ENCODE peak calls at places on chromosomes 6 and 20, in six cellular contexts. B, F, W, R, P and Q are unnamed samples.
A peak's percentile ranks its signal among the peaks of the same experiment; 100 is the strongest.

GRCh38 chr20:46157625-46158024 is 39.5 kb downstream of the CD40 start:
- DNase-seq in B (no peak), F (no peak), W (no peak), R (no peak), P (peak; percentile 64), Q (no peak)

GRCh38 chr6:22027226-22027725 is 269.6 kb downstream of the PRL start:
- DNase-seq in B (no peak), F (no peak), W (no peak), R (no peak), P (no peak), Q (no peak)

GRCh38 chr20:49786671-49787370 is 25.8 kb upstream of the SLC9A8 start:
- DNase-seq in B (no peak), F (no peak), W (no peak), R (no peak), P (no peak), Q (no peak)

GRCh38 chr6:68343901-68344300 is 291.2 kb upstream of the ADGRB3 start:
- DNase-seq in B (peak; percentile 57), F (peak; percentile 26), W (no peak), R (no peak), P (peak; percentile 5), Q (peak; percentile 22)

GRCh38 chr6:41439524-41440418 is 104.4 kb downstream of the NCR2 start:
- DNase-seq in B (no peak), F (no peak), W (peak; percentile 67), R (no peak), P (no peak), Q (no peak)

GRCh38 chr6:8006208-8006607 is 58.0 kb downstream of the BLOC1S5 start:
- DNase-seq in B (peak; percentile 31), F (peak; percentile 48), W (no peak), R (peak; percentile 27), P (peak; percentile 57), Q (no peak)

GRCh38 chr6:163667372-163668060 is 253.0 kb downstream of the QKI start:
- DNase-seq in B (no peak), F (no peak), W (peak; percentile 93), R (no peak), P (no peak), Q (no peak)

GRCh38 chr20:15241696-15242095 is 904.3 kb upstream of the FLRT3 start:
- DNase-seq in B (no peak), F (no peak), W (no peak), R (no peak), P (no peak), Q (no peak)

GRCh38 chr6:152271681-152272464 is 365.3 kb downstream of the SYNE1 start:
- DNase-seq in B (no peak), F (no peak), W (peak; percentile 13), R (no peak), P (no peak), Q (no peak)

GRCh38 chr6:100475554-100476325 is 11.0 kb upstream of the SIM1 start:
- DNase-seq in B (no peak), F (no peak), W (peak; percentile 47), R (no peak), P (no peak), Q (no peak)

GRCh38 chr6:111592726-111593515 is 12.8 kb downstream of the TRAF3IP2 start:
- DNase-seq in B (no peak), F (no peak), W (no peak), R (no peak), P (peak; percentile 24), Q (no peak)

GRCh38 chr6:79607000-79607399 is 24.1 kb upstream of the SH3BGRL2 start:
- DNase-seq in B (no peak), F (peak; percentile 55), W (no peak), R (no peak), P (no peak), Q (no peak)

GRCh38 chr20:32828029-32828666 is 8.4 kb downstream of the MAPRE1 start:
- DNase-seq in B (no peak), F (no peak), W (no peak), R (no peak), P (no peak), Q (no peak)

GRCh38 chr6:20747996-20748395 is 213.7 kb downstream of the CDKAL1 start:
- DNase-seq in B (no peak), F (no peak), W (no peak), R (no peak), P (no peak), Q (no peak)

GRCh38 chr6:101268541-101268940 is 125.0 kb upstream of the GRIK2 start:
- DNase-seq in B (no peak), F (no peak), W (no peak), R (no peak), P (no peak), Q (no peak)

GRCh38 chr20:8388707-8389106 is 256.6 kb downstream of the PLCB1 start:
- DNase-seq in B (no peak), F (no peak), W (no peak), R (no peak), P (no peak), Q (no peak)

GRCh38 chr6:69665437-69665836 is 131.4 kb downstream of the LMBRD1 start:
- DNase-seq in B (no peak), F (no peak), W (no peak), R (no peak), P (no peak), Q (no peak)

GRCh38 chr6:169185011-169185521 is 68.6 kb downstream of the THBS2 start:
- DNase-seq in B (no peak), F (no peak), W (no peak), R (no peak), P (no peak), Q (no peak)

GRCh38 chr6:94769197-94769596 is 808.1 kb upstream of the MANEA start:
- DNase-seq in B (no peak), F (no peak), W (no peak), R (no peak), P (no peak), Q (no peak)

GRCh38 chr6:74946961-74947360 is 258.9 kb downstream of the COL12A1 start:
- DNase-seq in B (no peak), F (peak; percentile 4), W (no peak), R (peak; percentile 72), P (no peak), Q (no peak)

GRCh38 chr6:108156180-108156937 is 9.5 kb upstream of the NR2E1 start:
- DNase-seq in B (no peak), F (peak; percentile 6), W (no peak), R (no peak), P (no peak), Q (no peak)

GRCh38 chr20:53162251-53162835 is 190.2 kb downstream of the TSHZ2 start:
- DNase-seq in B (peak; percentile 46), F (no peak), W (no peak), R (peak; percentile 42), P (no peak), Q (no peak)

GRCh38 chr20:44001667-44002596 is 87.3 kb downstream of the TOX2 start:
- DNase-seq in B (no peak), F (no peak), W (peak; percentile 74), R (peak; percentile 58), P (no peak), Q (no peak)

GRCh38 chr6:125793863-125794262 is 3.1 kb downstream of the NCOA7 start:
- DNase-seq in B (no peak), F (no peak), W (no peak), R (no peak), P (peak; percentile 42), Q (no peak)

GRCh38 chr6:125791820-125792165 is 1.0 kb downstream of the NCOA7 start:
- DNase-seq in B (no peak), F (no peak), W (no peak), R (no peak), P (no peak), Q (no peak)

GRCh38 chr6:125792172-125792571 is 1.4 kb downstream of the NCOA7 start:
- DNase-seq in B (no peak), F (no peak), W (no peak), R (no peak), P (no peak), Q (no peak)

GRCh38 chr6:125793280-125793679 is 2.5 kb downstream of the NCOA7 start:
- DNase-seq in B (no peak), F (no peak), W (no peak), R (no peak), P (peak; percentile 33), Q (no peak)

GRCh38 chr6:125792680-125793079 is 1.9 kb downstream of the NCOA7 start:
- DNase-seq in B (no peak), F (no peak), W (no peak), R (no peak), P (no peak), Q (no peak)
- TF ChIP-seq SIN3A in B (no peak), F (no peak), W (no peak), R (no peak), P (no peak), Q (no peak)

DNA sequence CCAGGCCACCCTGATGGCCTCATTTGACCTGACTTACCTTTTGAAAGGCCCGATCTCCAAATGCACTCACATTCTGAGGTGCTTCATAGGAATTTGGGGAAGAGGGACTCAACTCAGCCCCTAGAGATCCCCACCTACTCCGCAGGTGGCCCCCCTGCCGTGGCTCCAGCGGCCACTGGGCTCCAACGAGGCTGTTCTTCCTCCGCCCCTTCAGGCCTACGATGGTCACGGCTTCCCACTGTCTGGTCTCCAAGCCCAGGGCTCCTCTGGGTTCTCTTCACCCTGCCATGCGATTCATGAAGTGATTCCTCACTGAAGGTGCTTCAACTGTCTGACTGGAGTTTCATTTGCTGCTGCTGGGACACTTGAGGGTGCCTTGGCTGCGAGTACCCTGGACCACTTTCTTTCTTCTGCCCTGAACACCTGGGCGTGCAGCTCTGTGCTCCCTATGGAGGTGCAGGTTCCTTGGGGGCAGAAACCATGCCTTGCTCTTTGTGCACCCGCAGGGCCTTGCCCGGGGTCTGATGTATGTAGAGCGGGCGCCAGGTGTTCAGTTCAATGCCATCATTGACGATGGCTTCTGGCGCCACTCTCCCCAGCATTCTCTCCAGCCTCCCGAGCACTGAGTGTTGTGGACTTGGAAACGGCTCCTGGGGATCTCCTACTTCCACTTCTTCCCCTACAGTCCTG is 10.0 kb upstream of the DUSP22 start:
- DNase-seq in B (no peak), F (no peak), W (no peak), R (no peak), P (no peak), Q (no peak)
- TF ChIP-seq SIN3A in B (no peak), F (no peak), W (no peak), R (no peak), P (no peak), Q (no peak)

DNA sequence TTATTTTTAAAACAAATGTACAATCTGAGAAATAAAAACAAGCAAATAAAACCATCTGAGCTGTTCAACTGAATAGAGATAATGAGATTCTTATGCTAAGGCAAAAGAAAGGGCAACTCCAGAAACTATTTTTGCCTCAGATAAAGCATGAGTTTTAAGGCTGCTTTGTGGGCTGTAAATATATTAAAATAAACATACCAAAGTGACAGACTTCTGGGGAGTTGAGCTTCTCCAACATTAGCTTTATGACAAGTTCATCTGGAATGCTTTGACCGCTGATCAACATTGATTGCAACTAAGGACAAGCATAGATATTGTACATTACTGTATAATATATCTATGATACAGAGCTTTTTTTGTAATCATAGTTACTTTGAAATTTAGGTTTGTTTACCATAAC is 19.3 kb downstream of the AK9 start:
- DNase-seq in B (no peak), F (peak; percentile 10), W (no peak), R (no peak), P (no peak), Q (no peak)
- TF ChIP-seq SIN3A in B (no peak), F (no peak), W (no peak), R (no peak), P (no peak), Q (no peak)

GRCh38 chr6:5854900-5855299 is 151.8 kb downstream of the NRN1 start:
- DNase-seq in B (no peak), F (no peak), W (no peak), R (no peak), P (no peak), Q (no peak)
- TF ChIP-seq SIN3A in B (no peak), F (no peak), W (no peak), R (no peak), P (no peak), Q (no peak)